ENCODE peak calls at places on chromosome 6, in eight cellular contexts. B is K562, O is endodermal cell, A is ovary, Y is colonic mucosa, E is IMR-90, K is tibial nerve, M is heart right ventricle. U is an unnamed sample.

GRCh38 chr6:140713495-140713894 is 1339.0 kb upstream of the CITED2 start:
- DNase-seq in E (no peak), O (no peak), A (no peak), K (no peak), Y (no peak), B (no peak), M (no peak), U (no peak)

GRCh38 chr6:35258336-35258735 is 1.2 kb upstream of the ZNF76 start:
- DNase-seq in Y (no peak), E (no peak), A (no peak), O (no peak), M (no peak), K (no peak), B (no peak), U (no peak)

GRCh38 chr6:15521516-15521915 is 141.3 kb downstream of the DTNBP1 start:
- DNase-seq in B (no peak), K (no peak), Y (no peak), O (peak), E (no peak), A (no peak), M (no peak), U (no peak)

GRCh38 chr6:52489881-52490280 is 69.7 kb downstream of the EFHC1 start:
- DNase-seq in M (no peak), A (no peak), E (no peak), B (no peak), K (no peak), O (no peak), Y (no peak), U (no peak)

GRCh38 chr6:77822265-77822664 is 169.4 kb downstream of the MEI4 start:
- DNase-seq in M (no peak), Y (no peak), E (no peak), O (no peak), B (no peak), K (no peak), A (no peak), U (no peak)

GRCh38 chr6:170132561-170132991 is 158.3 kb downstream of the DLL1 start:
- DNase-seq in A (no peak), E (no peak), M (no peak), K (no peak), B (no peak), O (peak), Y (no peak), U (no peak)

GRCh38 chr6:47446974-47447373 is 30.6 kb upstream of the CD2AP start:
- DNase-seq in M (no peak), Y (no peak), O (no peak), E (no peak), A (no peak), K (no peak), B (peak), U (no peak)

GRCh38 chr6:39452746-39453145 is 130.2 kb upstream of the KCNK16 start:
- DNase-seq in Y (no peak), K (no peak), E (no peak), A (no peak), M (no peak), O (no peak), B (no peak), U (no peak)

GRCh38 chr6:116596815-116597214 is 19.5 kb upstream of the RSPH4A start:
- DNase-seq in E (peak), M (no peak), B (peak), Y (no peak), O (peak), K (no peak), A (no peak), U (no peak)

GRCh38 chr6:166623318-166623717 is 3.7 kb downstream of the RPS6KA2 start:
- DNase-seq in K (no peak), M (peak), Y (no peak), A (no peak), E (no peak), B (no peak), O (no peak), U (no peak)
- H3K27ac ChIP-seq in K (peak), M (no peak), Y (no peak), A (no peak), E (no peak), B (no peak), O (no peak), U (no peak)

DNA sequence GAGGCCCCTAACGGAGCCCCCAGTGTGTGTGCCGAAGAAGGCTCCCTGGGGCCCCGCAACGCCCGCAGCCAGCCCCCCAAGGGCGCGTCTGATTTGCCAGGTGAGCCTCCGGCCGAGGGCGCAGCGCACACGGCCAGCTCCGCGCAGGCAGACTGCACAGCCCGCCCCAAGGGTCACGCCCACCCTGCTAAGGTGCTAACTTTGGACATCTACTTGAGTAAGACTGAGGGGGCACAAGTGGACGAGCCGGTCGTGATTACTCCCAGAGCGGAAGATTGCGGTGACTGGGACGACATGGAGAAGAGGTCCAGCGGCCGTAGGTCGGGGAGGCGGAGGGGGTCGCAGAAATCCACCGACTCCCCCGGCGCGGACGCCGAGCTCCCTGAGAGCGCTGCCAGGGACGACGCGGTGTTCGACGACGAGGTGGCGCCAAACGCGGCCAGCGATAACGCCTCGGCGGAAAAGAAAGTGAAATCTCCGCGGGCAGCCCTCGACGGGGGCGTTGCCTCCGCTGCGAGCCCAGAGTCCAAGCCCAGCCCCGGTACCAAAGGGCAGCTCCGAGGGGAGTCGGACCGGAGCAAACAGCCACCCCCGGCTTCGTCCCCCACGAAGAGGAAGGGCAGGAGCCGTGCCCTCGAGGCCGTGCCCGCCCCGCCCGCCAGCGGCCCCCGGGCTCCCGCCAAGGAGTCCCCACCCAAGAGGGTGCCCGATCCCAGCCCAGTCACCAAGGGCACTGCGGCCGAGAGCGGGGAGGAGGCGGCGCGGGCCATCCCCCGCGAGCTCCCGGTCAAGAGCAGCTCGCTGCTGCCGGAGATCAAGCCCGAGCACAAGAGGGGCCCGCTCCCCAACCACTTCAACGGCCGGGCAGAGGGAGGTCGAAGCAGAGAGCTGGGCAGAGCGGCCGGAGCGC is 117.0 kb downstream of the RTN4IP1 start:
- DNase-seq in M (peak), O (peak), A (peak), E (no peak), K (peak), Y (peak), B (peak), U (no peak)
- TF ChIP-seq CTCF in M (no peak), O (peak), A (no peak), E (peak), K (no peak), Y (no peak), B (no peak), U (no peak)

DNA sequence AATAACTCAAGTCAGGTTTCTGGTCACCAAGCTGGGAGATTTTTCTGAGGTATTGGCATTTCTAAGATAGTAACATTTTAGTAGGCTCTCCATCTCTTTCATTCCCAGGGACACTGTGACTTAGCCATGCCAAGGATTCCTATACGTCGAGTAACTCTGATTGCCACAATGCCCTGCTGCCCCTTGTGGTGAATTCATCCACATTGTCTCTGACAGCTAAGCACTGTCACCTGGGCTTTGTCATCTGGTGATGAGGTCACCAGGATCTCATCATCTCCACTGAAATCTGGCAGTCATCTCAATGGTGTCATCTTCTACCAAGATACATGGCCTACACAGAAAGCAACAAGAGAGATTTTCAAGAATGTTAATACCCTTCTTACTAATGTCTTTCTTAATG is 246.6 kb downstream of the CD109 start:
- DNase-seq in B (no peak), Y (no peak), K (no peak), E (peak), A (no peak), O (peak), M (no peak), U (no peak)
- H3K4me3 ChIP-seq in B (no peak), Y (no peak), K (no peak), E (no peak), A (no peak), O (no peak), M (no peak), U (no peak)

GRCh38 chr6:106964099-106964498 is 10.4 kb downstream of the CD24 start:
- DNase-seq in O (no peak), Y (no peak), B (no peak), E (no peak), K (no peak), A (no peak), M (no peak), U (no peak)

GRCh38 chr6:106964954-106965353 is 9.6 kb downstream of the CD24 start:
- DNase-seq in B (no peak), E (no peak), Y (no peak), O (no peak), A (no peak), M (no peak), K (no peak), U (no peak)

GRCh38 chr6:106967936-106968555 is 6.5 kb downstream of the CD24 start:
- DNase-seq in E (no peak), K (no peak), M (no peak), O (peak), Y (no peak), B (no peak), A (no peak), U (no peak)

GRCh38 chr6:106966229-106966628 is 8.3 kb downstream of the CD24 start:
- DNase-seq in M (no peak), Y (no peak), A (no peak), O (no peak), B (peak), K (no peak), E (no peak), U (no peak)

GRCh38 chr6:106966671-106967522 is 7.6 kb downstream of the CD24 start:
- DNase-seq in K (no peak), A (no peak), E (no peak), O (no peak), M (no peak), Y (no peak), B (no peak), U (no peak)
- H3K27ac ChIP-seq in K (no peak), A (no peak), E (no peak), O (no peak), M (no peak), Y (no peak), B (no peak), U (no peak)

GRCh38 chr6:88596801-88597200 is 366.6 kb downstream of the RNGTT start:
- DNase-seq in E (no peak), M (no peak), O (no peak), A (no peak), K (no peak), B (no peak), Y (no peak), U (no peak)

GRCh38 chr6:88605271-88605670 is 358.1 kb downstream of the RNGTT start:
- DNase-seq in K (no peak), M (no peak), E (no peak), A (no peak), O (no peak), Y (no peak), B (no peak), U (no peak)

DNA sequence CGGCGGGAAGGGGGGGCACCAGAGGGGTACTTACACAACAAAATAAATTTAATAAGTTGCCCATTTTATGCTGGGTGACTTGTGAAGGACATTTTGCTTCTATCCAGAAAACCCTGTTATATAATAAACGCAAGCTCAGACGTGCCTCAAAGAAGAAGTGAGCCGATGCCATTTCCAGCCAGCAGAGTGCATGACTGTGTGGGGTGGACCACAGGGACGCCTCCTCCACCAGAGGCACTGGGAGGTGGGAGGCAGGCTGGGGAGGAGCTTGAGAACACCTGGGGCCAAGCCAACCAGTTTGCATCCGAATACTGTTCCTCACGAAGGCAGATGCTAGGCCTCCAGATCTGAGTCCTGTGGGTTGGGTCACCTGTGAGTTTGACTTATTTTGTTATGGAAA is 363.9 kb downstream of the RNGTT start:
- DNase-seq in M (no peak), K (no peak), B (peak), E (no peak), O (peak), A (no peak), Y (no peak), U (no peak)
- TF ChIP-seq CTCF in M (no peak), K (no peak), B (peak), E (no peak), O (peak), A (no peak), Y (no peak), U (no peak)

U was measured in dorsolateral prefrontal cortex.